ENCODE peak calls at places on chromosomes 6 and 20, in six cellular contexts. One of them, this sample, is unnamed.

GRCh38 chr6:75262716-75263463 is 19.3 kb upstream of the COX7A2 start:
- DNase-seq in bronchial epithelial cell: no peak
- DNase-seq in PC-9: no peak
- DNase-seq in brain microvascular endothelial cell: no peak
- DNase-seq in lower lobe of right lung: no peak
- DNase-seq in mucosa of descending colon: no peak
- DNase-seq in this sample: no peak

GRCh38 chr6:7640607-7641577 is 50.9 kb downstream of the SNRNP48 start:
- DNase-seq in bronchial epithelial cell: peak
- DNase-seq in PC-9: peak
- DNase-seq in brain microvascular endothelial cell: peak
- DNase-seq in lower lobe of right lung: no peak
- DNase-seq in mucosa of descending colon: no peak
- DNase-seq in this sample: no peak

GRCh38 chr20:23037017-23037481 is 1.9 kb downstream of the SSTR4 start:
- DNase-seq in bronchial epithelial cell: no peak
- DNase-seq in PC-9: no peak
- DNase-seq in brain microvascular endothelial cell: no peak
- DNase-seq in lower lobe of right lung: no peak
- DNase-seq in mucosa of descending colon: no peak
- DNase-seq in this sample: no peak

GRCh38 chr6:15989397-15989796 is 139.5 kb upstream of the MYLIP start:
- DNase-seq in bronchial epithelial cell: no peak
- DNase-seq in PC-9: no peak
- DNase-seq in brain microvascular endothelial cell: no peak
- DNase-seq in lower lobe of right lung: no peak
- DNase-seq in mucosa of descending colon: no peak
- DNase-seq in this sample: no peak

GRCh38 chr6:40369028-40369427 is 218.1 kb downstream of the LRFN2 start:
- DNase-seq in bronchial epithelial cell: no peak
- DNase-seq in PC-9: no peak
- DNase-seq in brain microvascular endothelial cell: no peak
- DNase-seq in lower lobe of right lung: no peak
- DNase-seq in mucosa of descending colon: no peak
- DNase-seq in this sample: no peak

GRCh38 chr6:131952886-131953509 is 1.8 kb upstream of the CCN2 start:
- DNase-seq in bronchial epithelial cell: no peak
- DNase-seq in PC-9: no peak
- DNase-seq in brain microvascular endothelial cell: no peak
- DNase-seq in lower lobe of right lung: no peak
- DNase-seq in mucosa of descending colon: no peak
- DNase-seq in this sample: no peak

GRCh38 chr6:150177260-150178246 is 34.7 kb downstream of the PPP1R14C start:
- DNase-seq in bronchial epithelial cell: no peak
- DNase-seq in PC-9: no peak
- DNase-seq in brain microvascular endothelial cell: peak
- DNase-seq in lower lobe of right lung: no peak
- DNase-seq in mucosa of descending colon: peak
- DNase-seq in this sample: no peak

GRCh38 chr20:46739441-46740213 is 30.2 kb downstream of the SLC2A10 start:
- DNase-seq in bronchial epithelial cell: peak
- DNase-seq in PC-9: peak
- DNase-seq in brain microvascular endothelial cell: no peak
- DNase-seq in lower lobe of right lung: no peak
- DNase-seq in mucosa of descending colon: no peak
- DNase-seq in this sample: no peak

GRCh38 chr6:40378071-40378724 is 209.0 kb downstream of the LRFN2 start:
- DNase-seq in bronchial epithelial cell: no peak
- DNase-seq in PC-9: no peak
- DNase-seq in brain microvascular endothelial cell: no peak
- DNase-seq in lower lobe of right lung: no peak
- DNase-seq in mucosa of descending colon: no peak
- DNase-seq in this sample: no peak

GRCh38 chr20:12201289-12201991 is 283.7 kb downstream of the BTBD3 start:
- DNase-seq in bronchial epithelial cell: peak
- DNase-seq in PC-9: no peak
- DNase-seq in brain microvascular endothelial cell: peak
- DNase-seq in lower lobe of right lung: no peak
- DNase-seq in mucosa of descending colon: no peak
- DNase-seq in this sample: no peak

GRCh38 chr6:116158641-116159040 is 32.7 kb upstream of the COL10A1 start:
- DNase-seq in bronchial epithelial cell: peak
- DNase-seq in PC-9: no peak
- DNase-seq in brain microvascular endothelial cell: no peak
- DNase-seq in lower lobe of right lung: no peak
- DNase-seq in mucosa of descending colon: no peak
- DNase-seq in this sample: no peak

GRCh38 chr6:167579786-167580370 is 246.8 kb upstream of the AFDN start:
- DNase-seq in bronchial epithelial cell: no peak
- DNase-seq in PC-9: no peak
- DNase-seq in brain microvascular endothelial cell: no peak
- DNase-seq in lower lobe of right lung: no peak
- DNase-seq in mucosa of descending colon: no peak
- DNase-seq in this sample: no peak

GRCh38 chr20:32203556-32204484 is 3.7 kb downstream of the PLAGL2 start:
- DNase-seq in bronchial epithelial cell: peak
- DNase-seq in PC-9: peak
- DNase-seq in brain microvascular endothelial cell: no peak
- DNase-seq in lower lobe of right lung: no peak
- DNase-seq in mucosa of descending colon: no peak
- DNase-seq in this sample: no peak

GRCh38 chr6:17872908-17873307 is 114.5 kb downstream of the KIF13A start:
- DNase-seq in bronchial epithelial cell: no peak
- DNase-seq in PC-9: no peak
- DNase-seq in brain microvascular endothelial cell: no peak
- DNase-seq in lower lobe of right lung: no peak
- DNase-seq in mucosa of descending colon: no peak
- DNase-seq in this sample: no peak

GRCh38 chr6:132079286-132079685 is 128.1 kb upstream of the CCN2 start:
- DNase-seq in bronchial epithelial cell: no peak
- DNase-seq in PC-9: no peak
- DNase-seq in brain microvascular endothelial cell: no peak
- DNase-seq in lower lobe of right lung: no peak
- DNase-seq in mucosa of descending colon: no peak
- DNase-seq in this sample: no peak

GRCh38 chr20:37294262-37294981 is 5.0 kb downstream of the MANBAL start:
- DNase-seq in bronchial epithelial cell: no peak
- DNase-seq in PC-9: no peak
- DNase-seq in brain microvascular endothelial cell: peak
- DNase-seq in lower lobe of right lung: no peak
- DNase-seq in mucosa of descending colon: no peak
- DNase-seq in this sample: peak

GRCh38 chr6:52207066-52207465 is 20.9 kb downstream of the IL17A start:
- DNase-seq in bronchial epithelial cell: no peak
- DNase-seq in PC-9: no peak
- DNase-seq in brain microvascular endothelial cell: no peak
- DNase-seq in lower lobe of right lung: no peak
- DNase-seq in mucosa of descending colon: no peak
- DNase-seq in this sample: no peak

GRCh38 chr6:116476021-116476678 is 15.0 kb downstream of the CALHM6 start:
- DNase-seq in bronchial epithelial cell: no peak
- DNase-seq in PC-9: no peak
- DNase-seq in brain microvascular endothelial cell: no peak
- DNase-seq in lower lobe of right lung: no peak
- DNase-seq in mucosa of descending colon: no peak
- DNase-seq in this sample: peak

GRCh38 chr20:17630151-17630805 is 51.8 kb downstream of the RRBP1 start:
- DNase-seq in bronchial epithelial cell: no peak
- DNase-seq in PC-9: no peak
- DNase-seq in brain microvascular endothelial cell: no peak
- DNase-seq in lower lobe of right lung: no peak
- DNase-seq in mucosa of descending colon: no peak
- DNase-seq in this sample: no peak

GRCh38 chr6:26270121-26270861 is 94.7 kb upstream of the BTN3A2 start:
- DNase-seq in bronchial epithelial cell: peak
- DNase-seq in PC-9: no peak
- DNase-seq in brain microvascular endothelial cell: no peak
- DNase-seq in lower lobe of right lung: no peak
- DNase-seq in mucosa of descending colon: no peak
- DNase-seq in this sample: no peak

GRCh38 chr6:27592481-27593199 is 119.7 kb upstream of the ZNF184 start:
- DNase-seq in bronchial epithelial cell: peak
- DNase-seq in PC-9: peak
- DNase-seq in brain microvascular endothelial cell: peak
- DNase-seq in lower lobe of right lung: no peak
- DNase-seq in mucosa of descending colon: no peak
- DNase-seq in this sample: no peak

GRCh38 chr20:33408716-33409654 is 7.7 kb upstream of the CDK5RAP1 start:
- DNase-seq in bronchial epithelial cell: no peak
- DNase-seq in PC-9: no peak
- DNase-seq in brain microvascular endothelial cell: no peak
- DNase-seq in lower lobe of right lung: no peak
- DNase-seq in mucosa of descending colon: no peak
- DNase-seq in this sample: no peak

GRCh38 chr6:34386316-34387137 is 5.9 kb downstream of the NUDT3 start:
- DNase-seq in bronchial epithelial cell: peak
- DNase-seq in PC-9: peak
- DNase-seq in brain microvascular endothelial cell: peak
- DNase-seq in lower lobe of right lung: no peak
- DNase-seq in mucosa of descending colon: no peak
- DNase-seq in this sample: no peak

GRCh38 chr6:2857185-2857579 is 15.5 kb upstream of the SERPINB1 start:
- DNase-seq in bronchial epithelial cell: no peak
- DNase-seq in PC-9: no peak
- DNase-seq in brain microvascular endothelial cell: no peak
- DNase-seq in lower lobe of right lung: no peak
- DNase-seq in mucosa of descending colon: no peak
- DNase-seq in this sample: no peak

GRCh38 chr6:79646006-79646405 is 14.9 kb downstream of the SH3BGRL2 start:
- DNase-seq in bronchial epithelial cell: no peak
- DNase-seq in PC-9: no peak
- DNase-seq in brain microvascular endothelial cell: no peak
- DNase-seq in lower lobe of right lung: no peak
- DNase-seq in mucosa of descending colon: no peak
- DNase-seq in this sample: no peak

GRCh38 chr20:8633366-8633765 is 435.5 kb upstream of the PLCB4 start:
- DNase-seq in bronchial epithelial cell: peak
- DNase-seq in PC-9: no peak
- DNase-seq in brain microvascular endothelial cell: peak
- DNase-seq in lower lobe of right lung: no peak
- DNase-seq in mucosa of descending colon: no peak
- DNase-seq in this sample: no peak

GRCh38 chr6:11366183-11366933 is 133.9 kb upstream of the NEDD9 start:
- DNase-seq in bronchial epithelial cell: no peak
- DNase-seq in PC-9: no peak
- DNase-seq in brain microvascular endothelial cell: no peak
- DNase-seq in lower lobe of right lung: no peak
- DNase-seq in mucosa of descending colon: no peak
- DNase-seq in this sample: peak

GRCh38 chr20:42530855-42531674 is 658.6 kb downstream of the PTPRT start:
- DNase-seq in bronchial epithelial cell: peak
- DNase-seq in PC-9: no peak
- DNase-seq in brain microvascular endothelial cell: no peak
- DNase-seq in lower lobe of right lung: no peak
- DNase-seq in mucosa of descending colon: no peak
- DNase-seq in this sample: no peak

GRCh38 chr6:135054238-135054574 is 416 bp downstream of the HBS1L start:
- DNase-seq in bronchial epithelial cell: peak
- DNase-seq in PC-9: no peak
- DNase-seq in brain microvascular endothelial cell: no peak
- DNase-seq in lower lobe of right lung: no peak
- DNase-seq in mucosa of descending colon: no peak
- DNase-seq in this sample: no peak

GRCh38 chr6:111480988-111481830 is 1.8 kb downstream of the REV3L start:
- DNase-seq in bronchial epithelial cell: no peak
- DNase-seq in PC-9: no peak
- DNase-seq in brain microvascular endothelial cell: no peak
- DNase-seq in lower lobe of right lung: no peak
- DNase-seq in mucosa of descending colon: no peak
- DNase-seq in this sample: no peak

GRCh38 chr6:134436950-134437349 is 119.0 kb upstream of the SGK1 start:
- DNase-seq in bronchial epithelial cell: peak
- DNase-seq in PC-9: peak
- DNase-seq in brain microvascular endothelial cell: no peak
- DNase-seq in lower lobe of right lung: no peak
- DNase-seq in mucosa of descending colon: no peak
- DNase-seq in this sample: no peak

GRCh38 chr6:8530775-8531435 is 95.6 kb upstream of the SLC35B3 start:
- DNase-seq in bronchial epithelial cell: no peak
- DNase-seq in PC-9: no peak
- DNase-seq in brain microvascular endothelial cell: no peak
- DNase-seq in lower lobe of right lung: no peak
- DNase-seq in mucosa of descending colon: no peak
- DNase-seq in this sample: no peak

GRCh38 chr20:63058696-63059335 is 52.1 kb upstream of the BHLHE23 start:
- DNase-seq in bronchial epithelial cell: no peak
- DNase-seq in PC-9: no peak
- DNase-seq in brain microvascular endothelial cell: no peak
- DNase-seq in lower lobe of right lung: peak
- DNase-seq in mucosa of descending colon: peak
- DNase-seq in this sample: no peak
- TF ChIP-seq CTCF in bronchial epithelial cell: no peak
- TF ChIP-seq CTCF in PC-9: no peak
- TF ChIP-seq CTCF in brain microvascular endothelial cell: no peak
- TF ChIP-seq CTCF in lower lobe of right lung: no peak
- TF ChIP-seq CTCF in mucosa of descending colon: no peak
- TF ChIP-seq CTCF in this sample: no peak

GRCh38 chr6:81838724-81839425 is 86.4 kb upstream of the TENT5A start:
- DNase-seq in bronchial epithelial cell: no peak
- DNase-seq in PC-9: no peak
- DNase-seq in brain microvascular endothelial cell: no peak
- DNase-seq in lower lobe of right lung: no peak
- DNase-seq in mucosa of descending colon: no peak
- DNase-seq in this sample: no peak
- TF ChIP-seq CTCF in bronchial epithelial cell: no peak
- TF ChIP-seq CTCF in PC-9: no peak
- TF ChIP-seq CTCF in brain microvascular endothelial cell: no peak
- TF ChIP-seq CTCF in lower lobe of right lung: no peak
- TF ChIP-seq CTCF in mucosa of descending colon: no peak
- TF ChIP-seq CTCF in this sample: peak

DNA sequence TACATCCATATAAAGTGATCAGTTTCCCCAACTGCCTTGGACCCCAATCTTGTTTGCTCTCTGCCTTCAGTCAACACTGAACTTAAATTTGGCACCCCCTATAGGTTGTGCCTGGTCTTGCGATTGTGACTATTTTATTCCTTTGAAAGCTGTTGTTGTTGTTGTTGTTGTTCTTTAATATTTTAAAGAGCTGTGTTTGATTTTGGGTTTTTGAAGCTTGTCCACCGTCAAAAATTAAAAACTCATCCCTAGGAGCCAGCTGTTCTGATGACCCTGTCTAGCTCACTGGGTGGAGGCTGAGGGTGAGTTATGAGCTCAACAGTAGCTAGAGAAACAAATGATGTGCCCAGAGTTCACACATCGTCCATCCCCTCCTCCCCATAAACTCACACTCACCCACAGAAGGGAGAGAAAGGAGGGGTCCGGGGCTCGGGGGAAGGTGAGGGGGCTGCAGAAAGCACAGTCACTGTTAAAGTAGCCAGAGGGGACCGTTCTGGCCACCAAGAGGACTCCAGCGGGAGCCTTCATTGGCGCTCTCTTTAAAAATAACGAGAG is 4.0 kb downstream of the SIM1 start:
- DNase-seq in bronchial epithelial cell: no peak
- DNase-seq in PC-9: no peak
- DNase-seq in brain microvascular endothelial cell: no peak
- DNase-seq in lower lobe of right lung: no peak
- DNase-seq in mucosa of descending colon: no peak
- DNase-seq in this sample: no peak
- TF ChIP-seq CTCF in bronchial epithelial cell: peak
- TF ChIP-seq CTCF in PC-9: no peak
- TF ChIP-seq CTCF in brain microvascular endothelial cell: peak
- TF ChIP-seq CTCF in lower lobe of right lung: no peak
- TF ChIP-seq CTCF in mucosa of descending colon: no peak
- TF ChIP-seq CTCF in this sample: peak

GRCh38 chr6:37102299-37103168 is 67.4 kb upstream of the PIM1 start:
- DNase-seq in bronchial epithelial cell: peak
- DNase-seq in PC-9: peak
- DNase-seq in brain microvascular endothelial cell: peak
- DNase-seq in lower lobe of right lung: peak
- DNase-seq in mucosa of descending colon: peak
- DNase-seq in this sample: peak
- TF ChIP-seq CTCF in bronchial epithelial cell: no peak
- TF ChIP-seq CTCF in PC-9: no peak
- TF ChIP-seq CTCF in brain microvascular endothelial cell: no peak
- TF ChIP-seq CTCF in lower lobe of right lung: no peak
- TF ChIP-seq CTCF in mucosa of descending colon: no peak
- TF ChIP-seq CTCF in this sample: no peak